ENCODE peak calls at places on chromosomes 1 and 21, in four cellular contexts. One of them, this sample, is unnamed.

GRCh38 chr1:15678578-15678977 is 5.5 kb upstream of the PLEKHM2 start:
- DNase-seq in activated CD4-positive, alpha-beta T cell treated with anti-CD3 and anti-CD28 coated beads, Interleukin-2, amount 50 U/mL, for 24 hours: no peak
- DNase-seq in activated naive CD4-positive, alpha-beta T cell treated with anti-CD3 and anti-CD28 coated beads, Interleukin-2, amount 50 U/mL, for 72 hours: peak; percentile 15
- DNase-seq in colonic mucosa: no peak
- DNase-seq in this sample: peak; percentile 65

GRCh38 chr1:100851726-100852125 is 42.9 kb downstream of the EXTL2 start:
- DNase-seq in activated CD4-positive, alpha-beta T cell treated with anti-CD3 and anti-CD28 coated beads, Interleukin-2, amount 50 U/mL, for 24 hours: no peak
- DNase-seq in activated naive CD4-positive, alpha-beta T cell treated with anti-CD3 and anti-CD28 coated beads, Interleukin-2, amount 50 U/mL, for 72 hours: no peak
- DNase-seq in colonic mucosa: no peak
- DNase-seq in this sample: no peak

GRCh38 chr1:117638141-117638540 is 32.3 kb downstream of the TENT5C start:
- DNase-seq in activated CD4-positive, alpha-beta T cell treated with anti-CD3 and anti-CD28 coated beads, Interleukin-2, amount 50 U/mL, for 24 hours: no peak
- DNase-seq in activated naive CD4-positive, alpha-beta T cell treated with anti-CD3 and anti-CD28 coated beads, Interleukin-2, amount 50 U/mL, for 72 hours: no peak
- DNase-seq in colonic mucosa: no peak
- DNase-seq in this sample: no peak

GRCh38 chr1:195960580-195960979 is 647.7 kb downstream of the KCNT2 start:
- DNase-seq in activated CD4-positive, alpha-beta T cell treated with anti-CD3 and anti-CD28 coated beads, Interleukin-2, amount 50 U/mL, for 24 hours: no peak
- DNase-seq in activated naive CD4-positive, alpha-beta T cell treated with anti-CD3 and anti-CD28 coated beads, Interleukin-2, amount 50 U/mL, for 72 hours: no peak
- DNase-seq in colonic mucosa: no peak
- DNase-seq in this sample: peak; percentile 16

GRCh38 chr21:42305707-42306147 is 9.5 kb downstream of the TFF3 start:
- DNase-seq in activated CD4-positive, alpha-beta T cell treated with anti-CD3 and anti-CD28 coated beads, Interleukin-2, amount 50 U/mL, for 24 hours: no peak
- DNase-seq in activated naive CD4-positive, alpha-beta T cell treated with anti-CD3 and anti-CD28 coated beads, Interleukin-2, amount 50 U/mL, for 72 hours: no peak
- DNase-seq in colonic mucosa: no peak
- DNase-seq in this sample: no peak

GRCh38 chr21:43340491-43341348 is 86.2 kb downstream of the SIK1 start:
- DNase-seq in activated CD4-positive, alpha-beta T cell treated with anti-CD3 and anti-CD28 coated beads, Interleukin-2, amount 50 U/mL, for 24 hours: no peak
- DNase-seq in activated naive CD4-positive, alpha-beta T cell treated with anti-CD3 and anti-CD28 coated beads, Interleukin-2, amount 50 U/mL, for 72 hours: no peak
- DNase-seq in colonic mucosa: no peak
- DNase-seq in this sample: no peak

GRCh38 chr21:38897532-38898421 is 92.0 kb downstream of the ETS2 start:
- DNase-seq in activated CD4-positive, alpha-beta T cell treated with anti-CD3 and anti-CD28 coated beads, Interleukin-2, amount 50 U/mL, for 24 hours: no peak
- DNase-seq in activated naive CD4-positive, alpha-beta T cell treated with anti-CD3 and anti-CD28 coated beads, Interleukin-2, amount 50 U/mL, for 72 hours: no peak
- DNase-seq in colonic mucosa: no peak
- DNase-seq in this sample: no peak

GRCh38 chr1:212503714-212504113 is 71.0 kb downstream of the NENF start:
- DNase-seq in activated CD4-positive, alpha-beta T cell treated with anti-CD3 and anti-CD28 coated beads, Interleukin-2, amount 50 U/mL, for 24 hours: no peak
- DNase-seq in activated naive CD4-positive, alpha-beta T cell treated with anti-CD3 and anti-CD28 coated beads, Interleukin-2, amount 50 U/mL, for 72 hours: no peak
- DNase-seq in colonic mucosa: no peak
- DNase-seq in this sample: no peak

GRCh38 chr1:155978973-155979429 is 654 bp upstream of the ARHGEF2 start:
- DNase-seq in activated CD4-positive, alpha-beta T cell treated with anti-CD3 and anti-CD28 coated beads, Interleukin-2, amount 50 U/mL, for 24 hours: no peak
- DNase-seq in activated naive CD4-positive, alpha-beta T cell treated with anti-CD3 and anti-CD28 coated beads, Interleukin-2, amount 50 U/mL, for 72 hours: no peak
- DNase-seq in colonic mucosa: peak; percentile 73
- DNase-seq in this sample: no peak

GRCh38 chr1:15988856-15989736 is 13.2 kb upstream of the ZBTB17 start:
- DNase-seq in activated CD4-positive, alpha-beta T cell treated with anti-CD3 and anti-CD28 coated beads, Interleukin-2, amount 50 U/mL, for 24 hours: no peak
- DNase-seq in activated naive CD4-positive, alpha-beta T cell treated with anti-CD3 and anti-CD28 coated beads, Interleukin-2, amount 50 U/mL, for 72 hours: no peak
- DNase-seq in colonic mucosa: no peak
- DNase-seq in this sample: no peak

GRCh38 chr1:11736746-11737639 is 1.1 kb downstream of the AGTRAP start:
- DNase-seq in activated CD4-positive, alpha-beta T cell treated with anti-CD3 and anti-CD28 coated beads, Interleukin-2, amount 50 U/mL, for 24 hours: no peak
- DNase-seq in activated naive CD4-positive, alpha-beta T cell treated with anti-CD3 and anti-CD28 coated beads, Interleukin-2, amount 50 U/mL, for 72 hours: peak; percentile 49
- DNase-seq in colonic mucosa: peak; percentile 62
- DNase-seq in this sample: peak; percentile 79

GRCh38 chr1:90925928-90926869 is 95.6 kb downstream of the ZNF644 start:
- DNase-seq in activated CD4-positive, alpha-beta T cell treated with anti-CD3 and anti-CD28 coated beads, Interleukin-2, amount 50 U/mL, for 24 hours: no peak
- DNase-seq in activated naive CD4-positive, alpha-beta T cell treated with anti-CD3 and anti-CD28 coated beads, Interleukin-2, amount 50 U/mL, for 72 hours: no peak
- DNase-seq in colonic mucosa: no peak
- DNase-seq in this sample: peak; percentile 65

GRCh38 chr1:40710581-40711315 is 19.2 kb downstream of the NFYC start:
- DNase-seq in activated CD4-positive, alpha-beta T cell treated with anti-CD3 and anti-CD28 coated beads, Interleukin-2, amount 50 U/mL, for 24 hours: no peak
- DNase-seq in activated naive CD4-positive, alpha-beta T cell treated with anti-CD3 and anti-CD28 coated beads, Interleukin-2, amount 50 U/mL, for 72 hours: no peak
- DNase-seq in colonic mucosa: peak; percentile 23
- DNase-seq in this sample: peak; percentile 43

GRCh38 chr1:205328476-205328875 is 6.9 kb upstream of the NUAK2 start:
- DNase-seq in activated CD4-positive, alpha-beta T cell treated with anti-CD3 and anti-CD28 coated beads, Interleukin-2, amount 50 U/mL, for 24 hours: no peak
- DNase-seq in activated naive CD4-positive, alpha-beta T cell treated with anti-CD3 and anti-CD28 coated beads, Interleukin-2, amount 50 U/mL, for 72 hours: no peak
- DNase-seq in colonic mucosa: no peak
- DNase-seq in this sample: no peak

This sample was measured in GM23338.